ENCODE peak calls at places on chromosomes 7 and 10, in seven cellular contexts. P, V, D, F, L, Z and M are unnamed samples.

GRCh38 chr7:120033114-120033513 is 239.9 kb upstream of the KCND2 start:
- DNase-seq in P (no peak), V (no peak), D (no peak), F (no peak), L (peak; percentile 31), Z (no peak), M (no peak)

GRCh38 chr10:4111593-4111992 is 326.6 kb upstream of the KLF6 start:
- DNase-seq in P (no peak), V (no peak), D (no peak), F (no peak), L (no peak), Z (peak; percentile 76), M (no peak)

GRCh38 chr7:30184804-30185487 is 50.2 kb downstream of the MTURN start:
- DNase-seq in P (no peak), V (no peak), D (no peak), F (no peak), L (no peak), Z (no peak), M (no peak)

GRCh38 chr7:1546909-1547776 is 8.9 kb downstream of the TMEM184A start:
- DNase-seq in P (no peak), V (no peak), D (no peak), F (no peak), L (peak; percentile 44), Z (no peak), M (no peak)

GRCh38 chr7:34060548-34060947 is 155.2 kb downstream of the BMPER start:
- DNase-seq in P (no peak), V (no peak), D (no peak), F (no peak), L (peak; percentile 73), Z (peak; percentile 81), M (no peak)

GRCh38 chr7:107958764-107959526 is 44.0 kb downstream of the LAMB1 start:
- DNase-seq in P (no peak), V (no peak), D (no peak), F (no peak), L (no peak), Z (peak; percentile 90), M (no peak)

GRCh38 chr7:14924398-14924797 is 21.8 kb upstream of the DGKB start:
- DNase-seq in P (no peak), V (no peak), D (no peak), F (no peak), L (no peak), Z (no peak), M (no peak)

GRCh38 chr7:148567524-148567923 is 23.0 kb upstream of the C7orf33 start:
- DNase-seq in P (no peak), V (no peak), D (no peak), F (no peak), L (no peak), Z (no peak), M (no peak)

GRCh38 chr10:11670311-11670825 is 58.9 kb upstream of the USP6NL start:
- DNase-seq in P (no peak), V (no peak), D (no peak), F (no peak), L (no peak), Z (no peak), M (no peak)

GRCh38 chr10:11825796-11826414 is 2.7 kb downstream of the PROSER2 start:
- DNase-seq in P (no peak), V (no peak), D (no peak), F (no peak), L (no peak), Z (no peak), M (no peak)

GRCh38 chr7:17158261-17158660 is 140.2 kb upstream of the AHR start:
- DNase-seq in P (no peak), V (no peak), D (no peak), F (no peak), L (peak; percentile 14), Z (no peak), M (no peak)

GRCh38 chr10:76411719-76412435 is 980.5 kb downstream of the LRMDA start:
- DNase-seq in P (no peak), V (no peak), D (no peak), F (no peak), L (no peak), Z (no peak), M (no peak)

GRCh38 chr7:141600139-141600538 is 48.9 kb downstream of the AGK start:
- DNase-seq in P (no peak), V (no peak), D (no peak), F (no peak), L (no peak), Z (no peak), M (no peak)

GRCh38 chr7:108103566-108104298 is 26.4 kb downstream of the LAMB4 start:
- DNase-seq in P (no peak), V (no peak), D (no peak), F (no peak), L (peak; percentile 48), Z (no peak), M (no peak)

GRCh38 chr7:151311294-151311864 is 30.2 kb upstream of the NUB1 start:
- DNase-seq in P (no peak), V (no peak), D (no peak), F (no peak), L (peak; percentile 58), Z (no peak), M (peak; percentile 34)

GRCh38 chr10:116185199-116185598 is 87.8 kb downstream of the GFRA1 start:
- DNase-seq in P (no peak), V (no peak), D (no peak), F (no peak), L (no peak), Z (no peak), M (no peak)

GRCh38 chr10:95758351-95759025 is 2.5 kb downstream of the ENTPD1 start:
- DNase-seq in P (no peak), V (no peak), D (no peak), F (no peak), L (peak; percentile 4), Z (peak; percentile 6), M (no peak)

GRCh38 chr7:53426145-53426750 is 390.8 kb downstream of the POM121L12 start:
- DNase-seq in P (no peak), V (no peak), D (no peak), F (no peak), L (no peak), Z (no peak), M (no peak)

DNA sequence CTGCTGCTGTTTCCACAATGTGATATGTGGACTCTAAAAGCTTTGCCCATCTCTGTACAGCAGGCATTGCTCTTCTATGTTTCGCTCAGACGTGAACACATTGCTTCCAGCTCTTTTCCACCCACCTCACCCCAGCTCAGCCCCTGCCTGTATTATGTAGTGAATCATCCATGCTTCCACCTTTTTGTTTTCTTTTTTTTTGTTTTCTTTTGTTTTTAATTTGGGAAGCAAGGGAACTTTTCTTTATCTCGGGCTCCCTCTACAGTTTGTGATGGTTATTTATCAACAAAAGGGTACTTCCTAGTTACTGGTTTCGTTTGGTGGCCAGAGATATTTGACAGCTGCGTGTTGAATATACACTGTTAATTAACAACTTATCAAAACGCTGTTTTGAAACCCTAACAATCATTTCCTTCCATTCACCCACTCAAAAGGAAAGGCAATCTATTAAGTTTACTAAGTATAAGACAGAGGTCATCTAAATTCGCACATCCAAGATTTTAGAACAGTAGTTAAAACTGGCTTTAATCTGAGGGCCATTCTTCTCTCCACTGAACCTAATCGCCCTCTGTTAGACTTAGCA is 127.9 kb upstream of the STK17A start:
- DNase-seq in P (peak; percentile 45), V (no peak), D (no peak), F (no peak), L (peak; percentile 22), Z (peak; percentile 42), M (no peak)
- TF ChIP-seq CTCF in P (peak; percentile 60), V (peak; percentile 54), D (peak; percentile 60), F (peak; percentile 70), L (peak; percentile 59), Z (peak; percentile 54), M (peak; percentile 55)

DNA sequence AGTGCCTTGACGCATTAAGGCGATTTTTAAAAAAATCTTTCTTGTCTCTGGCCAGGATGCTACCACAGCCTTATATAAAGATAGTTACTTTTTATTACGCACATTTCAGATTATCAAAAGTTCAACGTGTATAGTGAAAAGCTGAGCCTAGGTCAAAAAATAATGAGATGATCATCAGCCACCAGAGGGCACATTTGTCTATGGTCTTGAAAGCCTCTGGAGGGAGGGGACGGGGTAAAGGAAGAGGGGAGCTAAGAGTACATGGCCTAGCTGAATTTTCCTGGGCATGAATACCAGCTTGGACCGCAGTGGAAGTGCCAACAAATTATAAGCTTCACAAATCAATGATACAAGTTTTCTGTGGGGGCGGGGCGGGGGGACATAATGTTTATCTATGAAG is 285.9 kb upstream of the SMIM30 start:
- DNase-seq in P (no peak), V (peak; percentile 15), D (no peak), F (no peak), L (peak; percentile 9), Z (no peak), M (peak; percentile 21)
- TF ChIP-seq CTCF in P (peak; percentile 62), V (peak; percentile 34), D (peak; percentile 18), F (peak; percentile 29), L (peak; percentile 6), Z (no peak), M (peak; percentile 49)

GRCh38 chr10:87817291-87817872 is 644 bp downstream of the ATAD1 start:
- DNase-seq in P (no peak), V (no peak), D (no peak), F (no peak), L (peak; percentile 10), Z (peak; percentile 8), M (no peak)

GRCh38 chr10:87816842-87817178 is 1.2 kb downstream of the ATAD1 start:
- DNase-seq in P (no peak), V (no peak), D (no peak), F (no peak), L (peak; percentile 12), Z (no peak), M (no peak)

GRCh38 chr10:87818505-87819273 is 663 bp upstream of the ATAD1 start:
- DNase-seq in P (no peak), V (no peak), D (no peak), F (no peak), L (peak; percentile 64), Z (peak; percentile 43), M (peak; percentile 15)

GRCh38 chr10:87817873-87818504 is at the start of gene ATAD1:
- DNase-seq in P (no peak), V (peak; percentile 84), D (peak; percentile 44), F (peak; percentile 69), L (peak; percentile 93), Z (peak; percentile 80), M (peak; percentile 90)

DNA sequence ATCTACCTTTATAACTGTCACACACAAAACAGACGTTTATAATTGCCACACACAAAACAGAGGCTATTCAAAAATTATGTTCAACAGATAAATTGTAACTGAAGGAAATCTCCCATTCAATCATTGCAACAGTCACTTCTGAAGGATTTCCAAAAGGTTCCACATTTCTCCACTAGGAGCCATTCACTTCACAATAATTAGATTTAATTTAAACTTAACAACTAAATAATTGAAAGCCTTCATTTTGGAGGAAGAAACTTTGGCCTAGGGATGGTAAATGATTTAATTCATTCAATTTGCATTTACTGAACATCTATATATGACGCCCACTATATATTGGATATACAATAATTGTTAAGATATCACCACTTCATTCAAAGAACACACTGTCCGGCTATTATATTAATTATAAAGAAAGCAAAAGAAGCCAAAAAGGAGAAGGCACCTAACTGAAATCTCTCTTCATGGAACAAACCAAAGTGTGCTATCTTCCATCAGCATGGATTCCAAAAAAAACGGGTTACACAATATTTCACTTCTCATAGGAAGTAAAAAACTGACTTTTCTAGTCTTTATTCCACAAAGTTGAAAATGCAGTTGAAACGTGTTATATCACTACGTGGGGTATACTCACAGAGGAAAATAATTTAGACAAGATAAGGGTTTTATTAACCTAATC is 1.7 kb downstream of the ATAD1 start:
- DNase-seq in P (no peak), V (no peak), D (no peak), F (no peak), L (no peak), Z (no peak), M (no peak)
- TF ChIP-seq CTCF in P (no peak), V (no peak), D (peak; percentile 5), F (peak; percentile 53), L (no peak), Z (peak; percentile 9), M (peak; percentile 46)

GRCh38 chr10:209357-209756 is 74.1 kb downstream of the ZMYND11 start:
- DNase-seq in P (no peak), V (no peak), D (no peak), F (no peak), L (peak; percentile 18), Z (peak; percentile 37), M (no peak)
- TF ChIP-seq CTCF in P (peak; percentile 48), V (no peak), D (peak; percentile 48), F (no peak), L (peak; percentile 21), Z (peak; percentile 39), M (no peak)